ENCODE peak calls at places on chromosomes 13 and 19, in seven cellular contexts. P, H, V, M, J, B and S are unnamed samples.

GRCh38 chr19:37361994-37362393 is 8.9 kb upstream of the ZNF527 start:
- DNase-seq in P (no peak), H (no peak), V (peak; percentile 55), M (no peak), J (no peak), B (no peak), S (no peak)

GRCh38 chr19:15649526-15649925 is 8.8 kb downstream of the CYP4F3 start:
- DNase-seq in P (no peak), H (no peak), V (no peak), M (no peak), J (no peak), B (no peak), S (no peak)

GRCh38 chr13:32080328-32080744 is 48.8 kb downstream of the FRY start:
- DNase-seq in P (no peak), H (no peak), V (no peak), M (no peak), J (no peak), B (no peak), S (no peak)

GRCh38 chr19:18587561-18587960 is 1.0 kb upstream of the REX1BD start:
- DNase-seq in P (no peak), H (no peak), V (no peak), M (no peak), J (no peak), B (no peak), S (no peak)

GRCh38 chr13:43564941-43565340 is 221.8 kb downstream of the ENOX1 start:
- DNase-seq in P (no peak), H (no peak), V (no peak), M (no peak), J (no peak), B (no peak), S (no peak)

GRCh38 chr13:28474491-28475134 is 20.3 kb downstream of the FLT1 start:
- DNase-seq in P (no peak), H (no peak), V (no peak), M (no peak), J (no peak), B (no peak), S (no peak)

GRCh38 chr13:107977175-107977574 is 238.2 kb downstream of the LIG4 start:
- DNase-seq in P (no peak), H (no peak), V (no peak), M (no peak), J (no peak), B (no peak), S (no peak)

GRCh38 chr13:95185851-95186250 is 115.4 kb downstream of the ABCC4 start:
- DNase-seq in P (no peak), H (no peak), V (no peak), M (no peak), J (no peak), B (peak; percentile 40), S (no peak)